ENCODE peak calls at places on chromosomes 7 and 10, in eight cellular contexts. One of them, this sample, is unnamed. For H3K4me1, the result is how much of the 10 kb centered on the place peaks cover.

GRCh38 chr10:7146189-7146588 is 264.6 kb downstream of the SFMBT2 start:
- DNase-seq in IMR-90: no peak
- DNase-seq in spleen: no peak
- DNase-seq in tibial nerve: no peak
- DNase-seq in ovary: no peak
- DNase-seq in adrenal gland: no peak
- DNase-seq in transverse colon: no peak
- DNase-seq in uterus: no peak
- DNase-seq in this sample: no peak

GRCh38 chr7:81120803-81121202 is 202.0 kb upstream of the SEMA3C start:
- DNase-seq in IMR-90: no peak
- DNase-seq in spleen: no peak
- DNase-seq in tibial nerve: no peak
- DNase-seq in ovary: no peak
- DNase-seq in adrenal gland: no peak
- DNase-seq in transverse colon: no peak
- DNase-seq in uterus: no peak
- DNase-seq in this sample: no peak

GRCh38 chr7:157358041-157358752 is 21.4 kb downstream of the DNAJB6 start:
- DNase-seq in IMR-90: no peak
- DNase-seq in spleen: no peak
- DNase-seq in tibial nerve: no peak
- DNase-seq in ovary: no peak
- DNase-seq in adrenal gland: peak
- DNase-seq in transverse colon: no peak
- DNase-seq in uterus: no peak
- DNase-seq in this sample: no peak

GRCh38 chr10:51640120-51640819 is 59.1 kb downstream of the CSTF2T start:
- DNase-seq in IMR-90: no peak
- DNase-seq in spleen: no peak
- DNase-seq in tibial nerve: no peak
- DNase-seq in ovary: no peak
- DNase-seq in adrenal gland: no peak
- DNase-seq in transverse colon: no peak
- DNase-seq in uterus: no peak
- DNase-seq in this sample: no peak

GRCh38 chr10:43846187-43846680 is 197.6 kb upstream of the ZNF32 start:
- DNase-seq in IMR-90: peak
- DNase-seq in spleen: no peak
- DNase-seq in tibial nerve: no peak
- DNase-seq in ovary: no peak
- DNase-seq in adrenal gland: peak
- DNase-seq in transverse colon: no peak
- DNase-seq in uterus: no peak
- DNase-seq in this sample: no peak

GRCh38 chr10:127392351-127393235 is 156.5 kb upstream of the NPS start:
- DNase-seq in IMR-90: no peak
- DNase-seq in spleen: no peak
- DNase-seq in tibial nerve: peak
- DNase-seq in ovary: peak
- DNase-seq in adrenal gland: peak
- DNase-seq in transverse colon: no peak
- DNase-seq in uterus: peak
- DNase-seq in this sample: no peak

GRCh38 chr7:100516135-100516812 is 22.7 kb upstream of the AGFG2 start:
- DNase-seq in IMR-90: peak
- DNase-seq in spleen: no peak
- DNase-seq in tibial nerve: peak
- DNase-seq in ovary: no peak
- DNase-seq in adrenal gland: peak
- DNase-seq in transverse colon: peak
- DNase-seq in uterus: peak
- DNase-seq in this sample: peak

GRCh38 chr10:96436035-96436434 is 77.2 kb upstream of the OPALIN start:
- DNase-seq in IMR-90: no peak
- DNase-seq in spleen: no peak
- DNase-seq in tibial nerve: no peak
- DNase-seq in ovary: no peak
- DNase-seq in adrenal gland: no peak
- DNase-seq in transverse colon: no peak
- DNase-seq in uterus: no peak
- DNase-seq in this sample: no peak

GRCh38 chr10:43396928-43397624 is 11.9 kb downstream of the HNRNPF start:
- DNase-seq in IMR-90: peak
- DNase-seq in spleen: peak
- DNase-seq in tibial nerve: peak
- DNase-seq in ovary: peak
- DNase-seq in adrenal gland: peak
- DNase-seq in transverse colon: peak
- DNase-seq in uterus: peak
- DNase-seq in this sample: peak

GRCh38 chr7:114885836-114886235 is 36.1 kb upstream of the MDFIC start:
- DNase-seq in IMR-90: peak
- DNase-seq in spleen: no peak
- DNase-seq in tibial nerve: no peak
- DNase-seq in ovary: no peak
- DNase-seq in adrenal gland: no peak
- DNase-seq in transverse colon: no peak
- DNase-seq in uterus: no peak
- DNase-seq in this sample: no peak

GRCh38 chr7:111650456-111650999 is 88.2 kb upstream of the IMMP2L start:
- DNase-seq in IMR-90: peak
- DNase-seq in spleen: no peak
- DNase-seq in tibial nerve: no peak
- DNase-seq in ovary: no peak
- DNase-seq in adrenal gland: no peak
- DNase-seq in transverse colon: no peak
- DNase-seq in uterus: no peak
- DNase-seq in this sample: no peak

GRCh38 chr10:14244801-14245211 is 85.9 kb downstream of the FRMD4A start:
- DNase-seq in IMR-90: peak
- DNase-seq in spleen: no peak
- DNase-seq in tibial nerve: no peak
- DNase-seq in ovary: no peak
- DNase-seq in adrenal gland: no peak
- DNase-seq in transverse colon: no peak
- DNase-seq in uterus: no peak
- DNase-seq in this sample: no peak

GRCh38 chr10:114822771-114823463 is 1.3 kb downstream of the FHIP2A start:
- DNase-seq in IMR-90: peak
- DNase-seq in spleen: no peak
- DNase-seq in tibial nerve: no peak
- DNase-seq in ovary: no peak
- DNase-seq in adrenal gland: no peak
- DNase-seq in transverse colon: no peak
- DNase-seq in uterus: no peak
- DNase-seq in this sample: no peak

GRCh38 chr10:114824396-114824795 is 2.8 kb downstream of the FHIP2A start:
- DNase-seq in IMR-90: peak
- DNase-seq in spleen: no peak
- DNase-seq in tibial nerve: no peak
- DNase-seq in ovary: no peak
- DNase-seq in adrenal gland: no peak
- DNase-seq in transverse colon: no peak
- DNase-seq in uterus: no peak
- DNase-seq in this sample: no peak

GRCh38 chr10:114819313-114819712 is 2.3 kb upstream of the FHIP2A start:
- DNase-seq in IMR-90: no peak
- DNase-seq in spleen: no peak
- DNase-seq in tibial nerve: no peak
- DNase-seq in ovary: no peak
- DNase-seq in adrenal gland: no peak
- DNase-seq in transverse colon: no peak
- DNase-seq in uterus: no peak
- DNase-seq in this sample: no peak

GRCh38 chr10:114821293-114821914 is at the start of gene FHIP2A:
- DNase-seq in IMR-90: peak
- DNase-seq in spleen: peak
- DNase-seq in tibial nerve: peak
- DNase-seq in ovary: peak
- DNase-seq in adrenal gland: peak
- DNase-seq in transverse colon: peak
- DNase-seq in uterus: peak
- DNase-seq in this sample: peak

GRCh38 chr10:114821915-114822770 is 563 bp downstream of the FHIP2A start:
- DNase-seq in IMR-90: peak
- DNase-seq in spleen: peak
- DNase-seq in tibial nerve: peak
- DNase-seq in ovary: peak
- DNase-seq in adrenal gland: peak
- DNase-seq in transverse colon: peak
- DNase-seq in uterus: peak
- DNase-seq in this sample: no peak
- TF ChIP-seq POLR2A in IMR-90: peak
- TF ChIP-seq POLR2A in spleen: no peak
- TF ChIP-seq POLR2A in tibial nerve: no peak
- TF ChIP-seq POLR2A in ovary: no peak
- TF ChIP-seq POLR2A in adrenal gland: no peak
- TF ChIP-seq POLR2A in transverse colon: no peak
- TF ChIP-seq POLR2A in uterus: no peak
- TF ChIP-seq POLR2A in this sample: no peak

GRCh38 chr7:92332782-92333181 is 87.0 kb downstream of the ANKIB1 start:
- DNase-seq in IMR-90: no peak
- DNase-seq in spleen: no peak
- DNase-seq in tibial nerve: no peak
- DNase-seq in ovary: no peak
- DNase-seq in adrenal gland: no peak
- DNase-seq in transverse colon: no peak
- DNase-seq in uterus: no peak
- DNase-seq in this sample: no peak

GRCh38 chr7:92331508-92331907 is 85.7 kb downstream of the ANKIB1 start:
- DNase-seq in IMR-90: no peak
- DNase-seq in spleen: no peak
- DNase-seq in tibial nerve: no peak
- DNase-seq in ovary: no peak
- DNase-seq in adrenal gland: no peak
- DNase-seq in transverse colon: no peak
- DNase-seq in uterus: no peak
- DNase-seq in this sample: no peak

GRCh38 chr7:92340016-92340415 is 94.2 kb downstream of the ANKIB1 start:
- DNase-seq in IMR-90: no peak
- DNase-seq in spleen: no peak
- DNase-seq in tibial nerve: no peak
- DNase-seq in ovary: no peak
- DNase-seq in adrenal gland: no peak
- DNase-seq in transverse colon: no peak
- DNase-seq in uterus: no peak
- DNase-seq in this sample: no peak

GRCh38 chr7:92330835-92331438 is 85.2 kb downstream of the ANKIB1 start:
- DNase-seq in IMR-90: no peak
- DNase-seq in spleen: no peak
- DNase-seq in tibial nerve: no peak
- DNase-seq in ovary: no peak
- DNase-seq in adrenal gland: no peak
- DNase-seq in transverse colon: peak
- DNase-seq in uterus: no peak
- DNase-seq in this sample: no peak

DNA sequence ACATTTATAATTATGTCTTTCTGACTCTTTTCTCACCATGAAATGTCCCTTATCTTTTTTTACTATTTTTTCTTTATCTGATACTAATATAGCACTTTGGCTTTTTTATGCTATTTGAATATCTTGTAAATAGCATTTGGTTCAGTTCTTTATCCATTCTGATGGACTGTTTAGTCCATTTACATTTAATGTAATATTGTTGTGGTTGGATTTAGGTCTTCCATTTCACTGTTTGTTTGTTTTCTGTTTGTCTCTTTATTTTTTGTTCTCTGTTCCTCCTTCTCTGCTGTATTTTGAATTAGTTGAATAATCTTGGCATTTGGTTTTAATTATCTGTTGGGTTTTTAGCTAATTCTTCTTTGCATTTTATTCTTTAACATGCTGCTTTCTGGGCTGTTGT is 89.8 kb downstream of the ANKIB1 start:
- DNase-seq in IMR-90: no peak
- DNase-seq in spleen: no peak
- DNase-seq in tibial nerve: no peak
- DNase-seq in ovary: no peak
- DNase-seq in adrenal gland: no peak
- DNase-seq in transverse colon: no peak
- DNase-seq in uterus: no peak
- DNase-seq in this sample: no peak
- H3K4me1 ChIP-seq in IMR-90: under half
- H3K4me1 ChIP-seq in spleen: under half
- H3K4me1 ChIP-seq in tibial nerve: under half
- H3K4me1 ChIP-seq in ovary: under half
- H3K4me1 ChIP-seq in adrenal gland: under half
- H3K4me1 ChIP-seq in transverse colon: under half
- H3K4me1 ChIP-seq in uterus: under half
- H3K4me1 ChIP-seq in this sample: under half

DNA sequence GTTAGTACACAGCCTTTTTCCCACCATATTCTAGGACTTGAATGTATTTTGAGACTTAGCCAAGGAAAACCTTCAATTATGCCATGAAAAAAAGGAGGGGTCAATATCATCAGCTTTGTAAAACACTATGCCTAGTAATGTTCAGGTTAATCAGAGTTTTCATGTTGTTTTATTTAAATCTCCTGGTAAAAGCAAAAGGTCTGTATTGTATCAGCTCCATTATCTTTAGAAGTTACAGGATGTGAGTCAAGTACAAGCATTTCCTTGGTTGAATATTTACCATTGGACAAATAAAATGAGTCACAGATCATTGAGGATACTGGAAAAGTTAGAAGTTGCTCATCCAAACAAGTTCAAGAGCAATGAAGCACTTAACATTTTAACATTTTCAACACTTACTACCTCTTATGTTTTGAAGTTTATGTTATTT is 89.9 kb upstream of the CAPZA2 start:
- DNase-seq in IMR-90: peak
- DNase-seq in spleen: no peak
- DNase-seq in tibial nerve: no peak
- DNase-seq in ovary: no peak
- DNase-seq in adrenal gland: no peak
- DNase-seq in transverse colon: no peak
- DNase-seq in uterus: no peak
- DNase-seq in this sample: no peak
- TF ChIP-seq POLR2A in IMR-90: no peak
- TF ChIP-seq POLR2A in spleen: no peak
- TF ChIP-seq POLR2A in tibial nerve: no peak
- TF ChIP-seq POLR2A in ovary: no peak
- TF ChIP-seq POLR2A in adrenal gland: no peak
- TF ChIP-seq POLR2A in transverse colon: peak
- TF ChIP-seq POLR2A in uterus: no peak
- TF ChIP-seq POLR2A in this sample: no peak

GRCh38 chr7:65731562-65732035 is 141.3 kb upstream of the VKORC1L1 start:
- DNase-seq in IMR-90: no peak
- DNase-seq in spleen: no peak
- DNase-seq in tibial nerve: no peak
- DNase-seq in ovary: no peak
- DNase-seq in adrenal gland: no peak
- DNase-seq in transverse colon: peak
- DNase-seq in uterus: no peak
- DNase-seq in this sample: no peak
- H3K4me1 ChIP-seq in IMR-90: under half
- H3K4me1 ChIP-seq in spleen: under half
- H3K4me1 ChIP-seq in tibial nerve: under half
- H3K4me1 ChIP-seq in ovary: under half
- H3K4me1 ChIP-seq in adrenal gland: under half
- H3K4me1 ChIP-seq in transverse colon: under half
- H3K4me1 ChIP-seq in uterus: under half
- H3K4me1 ChIP-seq in this sample: under half

GRCh38 chr7:150737265-150738055 is at the start of gene GIMAP5:
- DNase-seq in IMR-90: no peak
- DNase-seq in spleen: peak
- DNase-seq in tibial nerve: no peak
- DNase-seq in ovary: no peak
- DNase-seq in adrenal gland: no peak
- DNase-seq in transverse colon: no peak
- DNase-seq in uterus: no peak
- DNase-seq in this sample: no peak
- TF ChIP-seq POLR2A in IMR-90: no peak
- TF ChIP-seq POLR2A in spleen: peak
- TF ChIP-seq POLR2A in tibial nerve: no peak
- TF ChIP-seq POLR2A in ovary: no peak
- TF ChIP-seq POLR2A in adrenal gland: no peak
- TF ChIP-seq POLR2A in transverse colon: peak
- TF ChIP-seq POLR2A in uterus: no peak
- TF ChIP-seq POLR2A in this sample: no peak